ENCODE peak calls at places on chromosome 2, in five cellular contexts. T is A549, X is HT1080, H is left colon, Q is fibroblast of the aortic adventitia. W is an unnamed sample.

GRCh38 chr2:23843051-23843976 is 83.6 kb downstream of the ATAD2B start:
- DNase-seq in T (no peak), X (no peak), H (no peak), Q (peak), W (peak)

GRCh38 chr2:88600038-88600465 is 27.2 kb downstream of the EIF2AK3 start:
- DNase-seq in T (peak), X (peak), H (peak), Q (peak), W (peak)

GRCh38 chr2:47050021-47050760 is 104.9 kb downstream of the STPG4 start:
- DNase-seq in T (no peak), X (no peak), H (no peak), Q (no peak), W (no peak)

GRCh38 chr2:219570194-219570923 is 980 bp downstream of the OBSL1 start:
- DNase-seq in T (peak), X (no peak), H (no peak), Q (peak), W (no peak)

GRCh38 chr2:172097557-172098131 is 5.1 kb downstream of the DLX2 start:
- DNase-seq in T (no peak), X (no peak), H (no peak), Q (peak), W (no peak)

GRCh38 chr2:240557101-240557751 is 562 bp downstream of the ANKMY1 start:
- DNase-seq in T (no peak), X (no peak), H (no peak), Q (no peak), W (no peak)

GRCh38 chr2:79824086-79824786 is 311.4 kb downstream of the CTNNA2 start:
- DNase-seq in T (no peak), X (no peak), H (no peak), Q (no peak), W (no peak)

GRCh38 chr2:619964-620363 is 57.2 kb downstream of the TMEM18 start:
- DNase-seq in T (no peak), X (no peak), H (no peak), Q (no peak), W (no peak)

GRCh38 chr2:218003265-218003950 is 613 bp upstream of the TNS1 start:
- DNase-seq in T (no peak), X (no peak), H (no peak), Q (peak), W (no peak)

GRCh38 chr2:24970483-24971299 is 1.1 kb downstream of the DNAJC27 start:
- DNase-seq in T (peak), X (peak), H (no peak), Q (peak), W (peak)

GRCh38 chr2:101121174-101121573 is 30.0 kb downstream of the TBC1D8 start:
- DNase-seq in T (peak), X (no peak), H (peak), Q (no peak), W (no peak)